ENCODE peak calls at places on chromosome 2, in ten cellular contexts. Y, P, M, K, Q, N, T, J, U and H are unnamed samples.

GRCh38 chr2:223092667-223093066 is 40.7 kb downstream of the KCNE4 start:
- DNase-seq in J (no peak), P (no peak), N (no peak), Q (no peak), K (no peak), M (no peak), T (no peak), Y (no peak), U (no peak), H (no peak)

GRCh38 chr2:152467677-152468406 is 132.9 kb downstream of the FMNL2 start:
- DNase-seq in T (no peak), U (no peak), P (no peak), K (no peak), Q (no peak), Y (no peak), N (no peak), M (no peak), J (no peak), H (no peak)

GRCh38 chr2:209870067-209870466 is 98.4 kb downstream of the UNC80 start:
- DNase-seq in U (no peak), M (no peak), P (no peak), N (no peak), K (no peak), Y (no peak), J (no peak), T (no peak), Q (no peak), H (no peak)

GRCh38 chr2:69490486-69490885 is 53.3 kb upstream of the NFU1 start:
- DNase-seq in N (no peak), Y (no peak), P (no peak), Q (no peak), U (no peak), M (no peak), K (no peak), J (no peak), T (no peak), H (no peak)

GRCh38 chr2:53475766-53476165 is 291.8 kb upstream of the CHAC2 start:
- DNase-seq in N (no peak), U (no peak), J (no peak), K (no peak), T (no peak), M (no peak), Q (no peak), P (no peak), Y (no peak), H (no peak)

GRCh38 chr2:238811765-238812164 is 36.1 kb upstream of the TWIST2 start:
- DNase-seq in M (no peak), J (no peak), Q (no peak), U (no peak), K (peak), Y (peak), P (no peak), N (no peak), T (no peak), H (no peak)

GRCh38 chr2:144484201-144484948 is 35.5 kb downstream of the ZEB2 start:
- DNase-seq in P (no peak), U (no peak), M (no peak), Q (no peak), K (peak), J (no peak), T (no peak), N (no peak), Y (no peak), H (no peak)

GRCh38 chr2:74205113-74205512 is 6.7 kb downstream of the MTHFD2 start:
- DNase-seq in Y (no peak), J (no peak), K (no peak), U (no peak), N (no peak), P (no peak), T (no peak), M (no peak), Q (no peak), H (no peak)

GRCh38 chr2:50006327-50006726 is 852.0 kb upstream of the FSHR start:
- DNase-seq in J (no peak), Q (no peak), U (no peak), P (no peak), Y (no peak), M (no peak), T (no peak), K (no peak), N (no peak), H (no peak)

GRCh38 chr2:215028231-215028630 is 110.2 kb downstream of the ABCA12 start:
- DNase-seq in Y (peak), M (no peak), Q (no peak), K (peak), J (no peak), P (no peak), U (no peak), T (peak), N (no peak), H (no peak)

GRCh38 chr2:222842517-222843174 is 18.2 kb upstream of the ACSL3 start:
- DNase-seq in J (no peak), Q (no peak), N (no peak), K (no peak), Y (no peak), T (peak), M (no peak), U (no peak), P (no peak), H (no peak)